ENCODE peak calls at places on chromosomes 16 and 17, in seven cellular contexts. One of them, this sample, is unnamed.

GRCh38 chr17:57342141-57342540 is 85.8 kb downstream of the MSI2 start:
- DNase-seq in GM12878: no peak
- DNase-seq in K562: no peak
- DNase-seq in GM12892: no peak
- DNase-seq in SK-N-SH: no peak
- DNase-seq in HepG2: no peak
- DNase-seq in H1: no peak
- DNase-seq in this sample: no peak

GRCh38 chr16:10039220-10040096 is 142.8 kb downstream of the GRIN2A start:
- DNase-seq in SK-N-SH: peak
- DNase-seq in K562: no peak
- DNase-seq in GM12892: peak
- DNase-seq in H1: no peak
- DNase-seq in GM12878: no peak
- DNase-seq in HepG2: no peak
- DNase-seq in this sample: peak

GRCh38 chr16:61791465-61791864 is 244.8 kb downstream of the CDH8 start:
- DNase-seq in HepG2: no peak
- DNase-seq in SK-N-SH: no peak
- DNase-seq in K562: no peak
- DNase-seq in GM12878: no peak
- DNase-seq in GM12892: no peak
- DNase-seq in H1: no peak
- DNase-seq in this sample: no peak

GRCh38 chr17:67322039-67322787 is 44.2 kb downstream of the PSMD12 start:
- DNase-seq in HepG2: no peak
- DNase-seq in K562: peak
- DNase-seq in GM12892: no peak
- DNase-seq in GM12878: no peak
- DNase-seq in H1: peak
- DNase-seq in SK-N-SH: peak
- DNase-seq in this sample: no peak

GRCh38 chr17:31248986-31249385 is 48.1 kb downstream of the OMG start:
- DNase-seq in H1: no peak
- DNase-seq in SK-N-SH: no peak
- DNase-seq in K562: no peak
- DNase-seq in GM12892: no peak
- DNase-seq in GM12878: no peak
- DNase-seq in HepG2: no peak
- DNase-seq in this sample: no peak

GRCh38 chr17:22462461-22462860 is 770.1 kb downstream of the KCNJ18 start:
- DNase-seq in GM12892: no peak
- DNase-seq in H1: no peak
- DNase-seq in GM12878: no peak
- DNase-seq in K562: no peak
- DNase-seq in HepG2: no peak
- DNase-seq in SK-N-SH: no peak
- DNase-seq in this sample: no peak

GRCh38 chr16:4879049-4879448 is 31.8 kb downstream of the UBN1 start:
- DNase-seq in HepG2: no peak
- DNase-seq in K562: no peak
- DNase-seq in H1: no peak
- DNase-seq in GM12892: no peak
- DNase-seq in SK-N-SH: no peak
- DNase-seq in GM12878: no peak
- DNase-seq in this sample: no peak

GRCh38 chr17:17859909-17860760 is 23.3 kb upstream of the SREBF1 start:
- DNase-seq in GM12892: peak
- DNase-seq in K562: peak
- DNase-seq in SK-N-SH: peak
- DNase-seq in H1: no peak
- DNase-seq in HepG2: peak
- DNase-seq in GM12878: no peak
- DNase-seq in this sample: peak

GRCh38 chr17:20172378-20172775 is 163.2 kb downstream of the SPECC1 start:
- DNase-seq in H1: no peak
- DNase-seq in K562: no peak
- DNase-seq in GM12892: no peak
- DNase-seq in GM12878: no peak
- DNase-seq in SK-N-SH: no peak
- DNase-seq in HepG2: no peak
- DNase-seq in this sample: no peak

GRCh38 chr16:84947996-84948854 is 63.1 kb downstream of the ZDHHC7 start:
- DNase-seq in GM12892: no peak
- DNase-seq in H1: no peak
- DNase-seq in GM12878: no peak
- DNase-seq in K562: no peak
- DNase-seq in SK-N-SH: no peak
- DNase-seq in HepG2: no peak
- DNase-seq in this sample: no peak

GRCh38 chr17:71740866-71741265 is 380.0 kb upstream of the SOX9 start:
- DNase-seq in SK-N-SH: no peak
- DNase-seq in GM12892: no peak
- DNase-seq in HepG2: no peak
- DNase-seq in H1: no peak
- DNase-seq in K562: no peak
- DNase-seq in GM12878: no peak
- DNase-seq in this sample: no peak

GRCh38 chr17:49259663-49260010 is 29.1 kb upstream of the PHOSPHO1 start:
- DNase-seq in SK-N-SH: no peak
- DNase-seq in HepG2: no peak
- DNase-seq in K562: no peak
- DNase-seq in GM12892: no peak
- DNase-seq in H1: no peak
- DNase-seq in GM12878: no peak
- DNase-seq in this sample: no peak

GRCh38 chr17:32688221-32688620 is 188.7 kb downstream of the MYO1D start:
- DNase-seq in GM12878: no peak
- DNase-seq in GM12892: no peak
- DNase-seq in K562: no peak
- DNase-seq in HepG2: no peak
- DNase-seq in H1: no peak
- DNase-seq in SK-N-SH: no peak
- DNase-seq in this sample: no peak

GRCh38 chr17:50638572-50638850 is 3.8 kb downstream of the ABCC3 start:
- DNase-seq in K562: no peak
- DNase-seq in SK-N-SH: no peak
- DNase-seq in GM12878: no peak
- DNase-seq in HepG2: no peak
- DNase-seq in GM12892: no peak
- DNase-seq in H1: no peak
- DNase-seq in this sample: no peak

GRCh38 chr16:80974649-80975376 is 31.9 kb downstream of the CMC2 start:
- DNase-seq in GM12892: no peak
- DNase-seq in H1: no peak
- DNase-seq in SK-N-SH: no peak
- DNase-seq in GM12878: no peak
- DNase-seq in HepG2: no peak
- DNase-seq in K562: peak
- DNase-seq in this sample: no peak

GRCh38 chr16:28935333-28935732 is 3.6 kb downstream of the CD19 start:
- DNase-seq in SK-N-SH: no peak
- DNase-seq in H1: no peak
- DNase-seq in GM12878: no peak
- DNase-seq in GM12892: no peak
- DNase-seq in K562: no peak
- DNase-seq in HepG2: no peak
- DNase-seq in this sample: no peak

GRCh38 chr16:28930652-28931051 is 1.1 kb upstream of the CD19 start:
- DNase-seq in SK-N-SH: no peak
- DNase-seq in K562: no peak
- DNase-seq in H1: no peak
- DNase-seq in GM12892: no peak
- DNase-seq in GM12878: peak
- DNase-seq in HepG2: no peak
- DNase-seq in this sample: no peak

GRCh38 chr16:28931801-28932225 is at the start of gene CD19:
- DNase-seq in GM12878: no peak
- DNase-seq in H1: no peak
- DNase-seq in GM12892: no peak
- DNase-seq in SK-N-SH: no peak
- DNase-seq in HepG2: no peak
- DNase-seq in K562: no peak
- DNase-seq in this sample: no peak

GRCh38 chr16:28932339-28933141 is 769 bp downstream of the CD19 start:
- DNase-seq in GM12892: no peak
- DNase-seq in SK-N-SH: no peak
- DNase-seq in GM12878: no peak
- DNase-seq in H1: no peak
- DNase-seq in HepG2: no peak
- DNase-seq in K562: no peak
- DNase-seq in this sample: no peak

DNA sequence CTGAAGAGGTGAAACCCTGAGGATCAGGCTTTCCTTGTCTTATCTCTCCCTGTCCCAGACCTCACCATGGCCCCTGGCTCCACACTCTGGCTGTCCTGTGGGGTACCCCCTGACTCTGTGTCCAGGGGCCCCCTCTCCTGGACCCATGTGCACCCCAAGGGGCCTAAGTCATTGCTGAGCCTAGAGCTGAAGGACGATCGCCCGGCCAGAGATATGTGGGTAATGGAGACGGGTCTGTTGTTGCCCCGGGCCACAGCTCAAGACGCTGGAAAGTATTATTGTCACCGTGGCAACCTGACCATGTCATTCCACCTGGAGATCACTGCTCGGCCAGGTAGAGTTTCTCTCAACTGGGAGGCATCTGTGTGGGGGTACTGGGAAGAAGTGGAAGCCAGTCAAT is 1.4 kb downstream of the CD19 start:
- DNase-seq in SK-N-SH: no peak
- DNase-seq in H1: no peak
- DNase-seq in K562: no peak
- DNase-seq in GM12878: no peak
- DNase-seq in GM12892: no peak
- DNase-seq in HepG2: no peak
- DNase-seq in this sample: no peak
- TF ChIP-seq TAF1 in SK-N-SH: no peak
- TF ChIP-seq TAF1 in H1: no peak
- TF ChIP-seq TAF1 in K562: no peak
- TF ChIP-seq TAF1 in GM12878: no peak
- TF ChIP-seq TAF1 in GM12892: no peak
- TF ChIP-seq TAF1 in HepG2: no peak
- TF ChIP-seq TAF1 in this sample: no peak

GRCh38 chr17:80027043-80027435 is 8.6 kb downstream of the TBC1D16 start:
- DNase-seq in SK-N-SH: no peak
- DNase-seq in GM12878: no peak
- DNase-seq in H1: no peak
- DNase-seq in HepG2: no peak
- DNase-seq in GM12892: no peak
- DNase-seq in K562: no peak
- DNase-seq in this sample: no peak
- TF ChIP-seq POLR2AphosphoS5 in SK-N-SH: no peak
- TF ChIP-seq POLR2AphosphoS5 in GM12878: no peak
- TF ChIP-seq POLR2AphosphoS5 in H1: no peak
- TF ChIP-seq POLR2AphosphoS5 in HepG2: no peak
- TF ChIP-seq POLR2AphosphoS5 in GM12892: no peak
- TF ChIP-seq POLR2AphosphoS5 in K562: no peak
- TF ChIP-seq POLR2AphosphoS5 in this sample: no peak

GRCh38 chr16:69435977-69436729 is 11.7 kb downstream of the CYB5B start:
- DNase-seq in SK-N-SH: no peak
- DNase-seq in H1: no peak
- DNase-seq in GM12892: no peak
- DNase-seq in HepG2: peak
- DNase-seq in GM12878: no peak
- DNase-seq in K562: no peak
- DNase-seq in this sample: no peak
- TF ChIP-seq TAF1 in SK-N-SH: no peak
- TF ChIP-seq TAF1 in H1: no peak
- TF ChIP-seq TAF1 in GM12892: no peak
- TF ChIP-seq TAF1 in HepG2: no peak
- TF ChIP-seq TAF1 in GM12878: no peak
- TF ChIP-seq TAF1 in K562: no peak
- TF ChIP-seq TAF1 in this sample: no peak

DNA sequence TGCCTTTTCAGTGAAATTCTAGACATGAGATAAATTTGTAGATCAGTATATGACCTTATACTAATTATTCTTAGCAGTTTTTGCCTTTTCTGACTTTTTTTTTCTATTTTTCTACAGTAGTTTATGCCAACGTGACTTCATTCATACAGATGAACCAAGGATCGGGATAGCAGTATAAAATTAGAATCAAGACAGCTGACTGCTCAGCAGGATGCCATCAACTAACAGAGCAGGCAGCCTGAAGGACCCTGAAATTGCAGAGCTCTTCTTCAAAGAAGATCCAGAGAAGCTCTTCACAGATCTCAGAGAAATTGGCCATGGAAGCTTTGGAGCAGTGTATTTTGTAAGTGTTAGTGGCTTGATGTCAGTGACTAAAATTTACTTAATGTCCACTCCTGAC is 61.2 kb downstream of the TAOK1 start:
- DNase-seq in SK-N-SH: no peak
- DNase-seq in H1: no peak
- DNase-seq in GM12892: no peak
- DNase-seq in HepG2: no peak
- DNase-seq in K562: no peak
- DNase-seq in GM12878: no peak
- DNase-seq in this sample: no peak
- TF ChIP-seq POLR2AphosphoS5 in SK-N-SH: no peak
- TF ChIP-seq POLR2AphosphoS5 in H1: no peak
- TF ChIP-seq POLR2AphosphoS5 in GM12892: no peak
- TF ChIP-seq POLR2AphosphoS5 in HepG2: no peak
- TF ChIP-seq POLR2AphosphoS5 in K562: no peak
- TF ChIP-seq POLR2AphosphoS5 in GM12878: no peak
- TF ChIP-seq POLR2AphosphoS5 in this sample: no peak

DNA sequence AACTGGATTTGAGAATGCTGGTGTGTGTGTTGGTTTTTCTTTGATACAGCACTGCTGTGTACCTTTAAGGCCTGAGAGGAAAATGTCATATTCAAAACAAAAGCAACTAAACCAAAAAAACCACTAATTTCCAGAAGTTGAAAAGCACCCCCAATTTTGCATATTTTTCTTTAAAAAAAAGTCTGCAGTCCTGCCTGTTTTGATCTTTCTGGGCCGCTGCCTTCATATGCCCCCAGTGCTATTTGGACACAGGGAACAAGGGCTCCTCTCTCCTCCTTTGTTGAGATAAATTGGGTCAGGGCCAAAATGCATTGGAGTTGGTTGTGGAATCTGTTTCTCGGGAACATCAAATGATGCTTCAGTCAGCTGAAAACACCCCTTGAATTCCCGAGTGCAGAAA is 26.9 kb downstream of the GPT2 start:
- DNase-seq in SK-N-SH: no peak
- DNase-seq in H1: no peak
- DNase-seq in HepG2: no peak
- DNase-seq in K562: no peak
- DNase-seq in GM12878: peak
- DNase-seq in GM12892: no peak
- DNase-seq in this sample: no peak
- TF ChIP-seq TAF1 in SK-N-SH: no peak
- TF ChIP-seq TAF1 in H1: no peak
- TF ChIP-seq TAF1 in HepG2: no peak
- TF ChIP-seq TAF1 in K562: no peak
- TF ChIP-seq TAF1 in GM12878: no peak
- TF ChIP-seq TAF1 in GM12892: no peak
- TF ChIP-seq TAF1 in this sample: no peak